ENCODE peak calls at places on chromosomes 11 and 22, in six cellular contexts. P, Z, L, U, D and E are unnamed samples.

GRCh38 chr11:117442869-117443239 is 115.2 kb downstream of the CEP164 start:
- DNase-seq in P (no peak), Z (no peak), L (no peak), U (no peak), D (no peak), E (no peak)

GRCh38 chr11:61972796-61973602 is 5.6 kb upstream of the FTH1 start:
- DNase-seq in P (no peak), Z (peak), L (peak), U (no peak), D (no peak), E (peak)

GRCh38 chr11:4677948-4678347 is 19.7 kb downstream of the OR51E2 start:
- DNase-seq in P (no peak), Z (no peak), L (no peak), U (no peak), D (no peak), E (no peak)

GRCh38 chr22:44217346-44217745 is 36.6 kb downstream of the PARVG start:
- DNase-seq in P (no peak), Z (no peak), L (no peak), U (no peak), D (peak), E (no peak)

GRCh38 chr11:11400635-11401232 is 47.7 kb upstream of the CSNK2A3 start:
- DNase-seq in P (no peak), Z (no peak), L (no peak), U (peak), D (peak), E (no peak)

GRCh38 chr11:70942593-70942992 is 309.8 kb downstream of the SHANK2 start:
- DNase-seq in P (no peak), Z (no peak), L (no peak), U (no peak), D (peak), E (no peak)

GRCh38 chr11:33040127-33040861 is 922 bp downstream of the TCP11L1 start:
- DNase-seq in P (no peak), Z (peak), L (peak), U (no peak), D (no peak), E (no peak)

GRCh38 chr11:27838674-27839073 is 138.4 kb upstream of the BDNF start:
- DNase-seq in P (no peak), Z (no peak), L (no peak), U (no peak), D (no peak), E (no peak)

GRCh38 chr11:69343401-69344321 is 49.7 kb downstream of the MYEOV start:
- DNase-seq in P (no peak), Z (no peak), L (no peak), U (peak), D (no peak), E (no peak)

GRCh38 chr11:44858796-44859527 is 91.7 kb downstream of the TP53I11 start:
- DNase-seq in P (no peak), Z (peak), L (no peak), U (peak), D (no peak), E (no peak)

GRCh38 chr11:68524213-68524612 is 63.7 kb downstream of the PPP6R3 start:
- DNase-seq in P (no peak), Z (no peak), L (no peak), U (no peak), D (no peak), E (no peak)

GRCh38 chr22:39055658-39056057 is 15.0 kb downstream of the APOBEC3F start:
- DNase-seq in P (no peak), Z (no peak), L (no peak), U (no peak), D (no peak), E (no peak)

GRCh38 chr22:44458044-44459020 is 39.7 kb downstream of the RTL6 start:
- DNase-seq in P (no peak), Z (no peak), L (no peak), U (no peak), D (no peak), E (no peak)

GRCh38 chr11:104772806-104773241 is 125.4 kb downstream of the CASP12 start:
- DNase-seq in P (no peak), Z (peak), L (peak), U (no peak), D (no peak), E (peak)

GRCh38 chr11:68436985-68437926 is 23.3 kb upstream of the PPP6R3 start:
- DNase-seq in P (no peak), Z (peak), L (peak), U (no peak), D (no peak), E (no peak)

GRCh38 chr11:120890921-120891320 is 133.0 kb upstream of the TBCEL start:
- DNase-seq in P (no peak), Z (no peak), L (no peak), U (no peak), D (no peak), E (no peak)

GRCh38 chr11:94747136-94748110 is 20.7 kb upstream of the AMOTL1 start:
- DNase-seq in P (no peak), Z (peak), L (no peak), U (no peak), D (no peak), E (peak)

GRCh38 chr11:7637447-7638157 is 35.7 kb downstream of the CYB5R2 start:
- DNase-seq in P (no peak), Z (peak), L (peak), U (no peak), D (no peak), E (peak)

GRCh38 chr11:12482839-12483238 is 105.5 kb downstream of the PARVA start:
- DNase-seq in P (no peak), Z (no peak), L (no peak), U (no peak), D (no peak), E (peak)

GRCh38 chr11:32176223-32176811 is 85.4 kb downstream of the RCN1 start:
- DNase-seq in P (peak), Z (peak), L (peak), U (peak), D (peak), E (peak)

GRCh38 chr11:76759517-76759916 is 23.6 kb upstream of the TSKU start:
- DNase-seq in P (no peak), Z (no peak), L (no peak), U (no peak), D (no peak), E (no peak)
- H3K14ac ChIP-seq in P (no peak), Z (no peak), L (no peak), U (no peak), D (no peak), E (no peak)

GRCh38 chr11:391117-392017 is 2.6 kb upstream of the PKP3 start:
- DNase-seq in P (no peak), Z (no peak), L (no peak), U (no peak), D (no peak), E (no peak)

GRCh38 chr11:390175-390574 is 3.8 kb upstream of the PKP3 start:
- DNase-seq in P (no peak), Z (no peak), L (no peak), U (peak), D (no peak), E (no peak)

GRCh38 chr11:394034-394857 is at the start of gene PKP3:
- DNase-seq in P (no peak), Z (peak), L (peak), U (peak), D (no peak), E (peak)

GRCh38 chr11:393219-394033 is 583 bp upstream of the PKP3 start:
- DNase-seq in P (no peak), Z (peak), L (peak), U (no peak), D (no peak), E (peak)

DNA sequence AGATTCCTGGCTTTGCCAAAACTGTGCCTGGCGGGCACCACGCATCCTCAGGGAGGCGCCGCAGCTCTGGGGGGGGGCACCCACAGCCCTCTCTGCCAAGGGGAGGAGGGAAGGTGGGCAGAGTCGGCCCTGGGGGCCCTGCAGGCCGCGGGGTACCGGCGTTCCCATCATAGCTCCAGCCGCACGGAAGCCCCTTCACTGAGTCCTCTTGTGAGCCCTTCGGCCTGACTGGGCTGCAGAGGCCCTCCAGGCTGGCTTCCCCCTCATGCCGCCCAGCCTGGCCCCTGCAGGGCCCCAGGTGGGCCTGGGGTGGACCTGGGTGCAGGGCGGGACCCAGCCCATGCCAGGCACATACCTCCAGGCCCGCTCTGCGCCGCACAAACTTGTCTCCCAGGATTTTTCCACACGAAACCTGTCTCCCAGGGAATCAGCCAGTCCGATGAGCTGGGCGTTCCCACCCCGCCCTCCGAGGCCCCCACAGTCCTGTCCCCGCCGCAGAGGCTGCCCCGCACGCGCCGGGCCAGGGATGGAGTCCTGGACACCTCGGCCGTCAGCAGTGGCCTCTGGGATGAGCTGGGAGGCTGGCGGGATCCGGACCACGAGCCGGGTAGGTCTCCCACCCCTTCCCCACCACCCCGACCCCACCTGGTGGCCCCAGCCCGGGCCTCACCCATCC is 1.8 kb upstream of the PKP3 start:
- DNase-seq in P (no peak), Z (no peak), L (no peak), U (no peak), D (no peak), E (no peak)
- H3K14ac ChIP-seq in P (peak), Z (no peak), L (no peak), U (no peak), D (no peak), E (peak)

GRCh38 chr11:91639359-91639758 is 585.3 kb upstream of the FAT3 start:
- DNase-seq in P (no peak), Z (no peak), L (no peak), U (no peak), D (no peak), E (no peak)

DNA sequence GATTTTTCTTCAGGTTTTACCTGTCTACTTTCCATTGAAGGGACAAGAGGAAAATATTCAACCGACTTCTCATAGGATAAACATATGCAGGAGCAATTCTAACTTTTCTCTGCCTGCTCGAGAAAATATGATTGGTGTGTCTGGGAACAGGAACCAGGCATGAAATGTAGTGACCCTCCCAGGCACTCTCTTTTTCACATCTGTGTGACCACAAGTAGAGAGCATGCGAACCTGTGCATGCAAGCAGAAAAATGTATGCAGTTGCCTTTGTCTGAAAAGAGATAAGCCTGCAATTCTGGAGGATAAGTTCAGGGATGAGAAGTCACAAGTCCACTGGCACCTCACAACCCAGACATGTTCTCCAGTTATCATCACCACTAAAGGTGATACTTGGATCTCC is 583.5 kb upstream of the FAT3 start:
- DNase-seq in P (no peak), Z (no peak), L (no peak), U (no peak), D (no peak), E (no peak)
- H3K14ac ChIP-seq in P (no peak), Z (no peak), L (no peak), U (no peak), D (no peak), E (no peak)

GRCh38 chr11:46801694-46802093 is 44.4 kb downstream of the CKAP5 start:
- DNase-seq in P (no peak), Z (no peak), L (no peak), U (no peak), D (no peak), E (no peak)

GRCh38 chr11:46800177-46800576 is 45.9 kb downstream of the CKAP5 start:
- DNase-seq in P (no peak), Z (no peak), L (peak), U (no peak), D (no peak), E (no peak)
- H3K14ac ChIP-seq in P (no peak), Z (no peak), L (no peak), U (no peak), D (no peak), E (no peak)

DNA sequence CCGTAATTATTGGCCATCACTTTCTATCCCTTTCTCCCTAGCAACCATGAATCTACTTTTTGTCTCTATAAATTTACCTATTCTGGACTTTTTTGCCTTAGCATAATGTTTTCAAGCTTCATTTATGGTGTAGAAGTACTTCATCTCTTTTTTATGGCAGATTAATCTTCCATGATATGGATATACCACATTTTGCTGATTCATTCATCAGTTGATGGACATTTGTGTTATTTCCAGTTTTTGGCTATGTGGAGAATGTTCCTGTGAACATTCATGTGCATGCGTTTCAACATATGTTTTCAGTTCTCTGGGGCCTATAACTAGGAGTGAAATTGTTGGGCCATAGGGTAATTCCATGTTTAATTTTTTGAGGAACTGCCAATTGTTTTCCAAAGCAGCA is 12.8 kb downstream of the CAPN1 start:
- DNase-seq in P (no peak), Z (no peak), L (no peak), U (no peak), D (no peak), E (no peak)
- H3K14ac ChIP-seq in P (no peak), Z (no peak), L (no peak), U (no peak), D (no peak), E (no peak)

DNA sequence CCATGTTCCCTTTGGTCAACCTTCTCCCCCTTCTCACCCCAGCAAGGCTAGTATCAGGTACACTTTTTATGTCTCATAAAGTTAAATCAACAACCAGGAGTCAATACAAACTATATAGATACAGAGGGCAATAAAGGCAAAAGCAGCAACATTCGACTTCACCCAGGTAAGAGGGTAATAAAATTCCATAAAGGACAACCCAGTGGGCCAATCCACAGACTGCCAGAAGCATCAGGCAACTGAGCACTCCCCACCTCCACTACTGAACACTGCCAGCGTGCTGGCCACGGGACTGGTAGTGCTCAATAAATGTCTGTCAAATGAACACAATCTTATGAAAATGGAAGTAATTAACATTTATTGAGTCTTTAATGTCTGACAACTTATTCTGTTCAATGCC is 5.1 kb upstream of the MS4A18 start:
- DNase-seq in P (no peak), Z (no peak), L (no peak), U (no peak), D (no peak), E (no peak)
- H3K14ac ChIP-seq in P (no peak), Z (no peak), L (no peak), U (no peak), D (no peak), E (no peak)